ENCODE peak calls at places on chromosomes 1 and 21, in five cellular contexts. X, Z, G, L and M are unnamed samples.

GRCh38 chr1:231216515-231216914 is 24.5 kb upstream of the GNPAT start:
- DNase-seq in X (no peak), Z (no peak), G (no peak), L (no peak), M (no peak)

GRCh38 chr1:112536561-112536960 is 27.8 kb downstream of the WNT2B start:
- DNase-seq in X (no peak), Z (no peak), G (no peak), L (no peak), M (peak; percentile 46)

GRCh38 chr1:6743189-6744101 is 41.8 kb upstream of the CAMTA1 start:
- DNase-seq in X (peak; percentile 67), Z (peak; percentile 47), G (peak; percentile 60), L (peak; percentile 39), M (peak; percentile 54)

GRCh38 chr1:247647864-247648263 is 31.7 kb downstream of the OR13G1 start:
- DNase-seq in X (no peak), Z (peak; percentile 43), G (no peak), L (no peak), M (no peak)

GRCh38 chr1:155012052-155012546 is 9.5 kb downstream of the ZBTB7B start:
- DNase-seq in X (peak; percentile 72), Z (no peak), G (peak; percentile 68), L (peak; percentile 80), M (no peak)

GRCh38 chr1:185574139-185574835 is 159.9 kb upstream of the HMCN1 start:
- DNase-seq in X (no peak), Z (no peak), G (no peak), L (no peak), M (no peak)

GRCh38 chr21:28633803-28634572 is 358.7 kb downstream of the LTN1 start:
- DNase-seq in X (peak; percentile 82), Z (no peak), G (peak; percentile 45), L (peak; percentile 17), M (peak; percentile 90)

GRCh38 chr1:108036796-108037545 is 72.0 kb upstream of the VAV3 start:
- DNase-seq in X (no peak), Z (no peak), G (no peak), L (no peak), M (no peak)

GRCh38 chr1:46442317-46443161 is 47.1 kb upstream of the DMBX1 start:
- DNase-seq in X (peak; percentile 70), Z (peak; percentile 35), G (peak; percentile 64), L (peak; percentile 77), M (peak; percentile 77)

GRCh38 chr1:66571789-66572188 is 37.8 kb downstream of the SGIP1 start:
- DNase-seq in X (no peak), Z (no peak), G (no peak), L (no peak), M (no peak)

GRCh38 chr1:6497215-6497866 is 5.9 kb upstream of the PLEKHG5 start:
- DNase-seq in X (peak; percentile 68), Z (no peak), G (no peak), L (no peak), M (no peak)

GRCh38 chr1:177611402-177611801 is 358.5 kb downstream of the SEC16B start:
- DNase-seq in X (no peak), Z (no peak), G (no peak), L (no peak), M (no peak)

GRCh38 chr1:184621262-184621661 is 133.4 kb downstream of the EDEM3 start:
- DNase-seq in X (no peak), Z (no peak), G (peak; percentile 51), L (no peak), M (no peak)

GRCh38 chr1:51636191-51636590 is 19.3 kb downstream of the OSBPL9 start:
- DNase-seq in X (no peak), Z (no peak), G (no peak), L (no peak), M (no peak)

GRCh38 chr1:156504062-156504813 is 3.7 kb upstream of the MEF2D start:
- DNase-seq in X (no peak), Z (no peak), G (no peak), L (no peak), M (no peak)

GRCh38 chr1:112998592-112999235 is 42.7 kb upstream of the SLC16A1 start:
- DNase-seq in X (peak; percentile 84), Z (no peak), G (peak; percentile 73), L (peak; percentile 51), M (peak; percentile 80)

GRCh38 chr1:176136891-176137290 is 70.2 kb downstream of the COP1 start:
- DNase-seq in X (no peak), Z (no peak), G (no peak), L (no peak), M (no peak)

GRCh38 chr1:59434336-59434735 is 137.4 kb downstream of the FGGY start:
- DNase-seq in X (no peak), Z (no peak), G (no peak), L (no peak), M (no peak)

GRCh38 chr1:154982897-154983648 is at the start of gene FLAD1:
- DNase-seq in X (peak; percentile 96), Z (peak; percentile 99), G (peak; percentile 99), L (peak; percentile 92), M (peak; percentile 100)

GRCh38 chr1:111140680-111140967 is 601 bp downstream of the CEPT1 start:
- DNase-seq in X (no peak), Z (no peak), G (no peak), L (no peak), M (peak; percentile 30)

GRCh38 chr1:172914517-172915144 is 136.1 kb downstream of the TNFSF18 start:
- DNase-seq in X (no peak), Z (no peak), G (no peak), L (no peak), M (no peak)

GRCh38 chr1:41383094-41383852 is 22.0 kb downstream of the FOXO6 start:
- DNase-seq in X (no peak), Z (no peak), G (peak; percentile 52), L (no peak), M (peak; percentile 46)

GRCh38 chr1:24236170-24237045 is 49.3 kb upstream of the IFNLR1 start:
- DNase-seq in X (no peak), Z (no peak), G (no peak), L (no peak), M (no peak)

GRCh38 chr1:70034403-70034802 is 171.0 kb downstream of the LRRC40 start:
- DNase-seq in X (no peak), Z (no peak), G (no peak), L (no peak), M (peak; percentile 70)

GRCh38 chr1:35691080-35691479 is 27.6 kb downstream of the C1orf216 start:
- DNase-seq in X (no peak), Z (no peak), G (no peak), L (no peak), M (no peak)

GRCh38 chr1:59367269-59368006 is 70.5 kb downstream of the FGGY start:
- DNase-seq in X (peak; percentile 66), Z (peak; percentile 54), G (peak; percentile 81), L (peak; percentile 65), M (peak; percentile 73)

GRCh38 chr1:2801535-2802291 is at the start of gene TTC34:
- DNase-seq in X (no peak), Z (no peak), G (no peak), L (peak; percentile 13), M (no peak)

GRCh38 chr1:12568009-12568767 is 49.8 kb downstream of the DHRS3 start:
- DNase-seq in X (no peak), Z (no peak), G (no peak), L (no peak), M (no peak)

GRCh38 chr21:43193651-43194302 is 25.0 kb downstream of the CRYAA start:
- DNase-seq in X (peak; percentile 72), Z (peak; percentile 64), G (no peak), L (peak; percentile 54), M (peak; percentile 89)

GRCh38 chr1:65002508-65003315 is 36.4 kb upstream of the JAK1 start:
- DNase-seq in X (peak; percentile 88), Z (peak; percentile 91), G (peak; percentile 95), L (peak; percentile 91), M (peak; percentile 77)

GRCh38 chr1:153880962-153881361 is 41.8 kb downstream of the GATAD2B start:
- DNase-seq in X (peak; percentile 92), Z (peak; percentile 52), G (peak; percentile 82), L (peak; percentile 81), M (peak; percentile 97)

GRCh38 chr1:169914534-169914933 is 20.8 kb upstream of the SCYL3 start:
- DNase-seq in X (no peak), Z (no peak), G (no peak), L (no peak), M (peak; percentile 22)

GRCh38 chr1:98672184-98672583 is 10.7 kb downstream of the SNX7 start:
- DNase-seq in X (no peak), Z (no peak), G (no peak), L (no peak), M (no peak)

GRCh38 chr1:167763525-167764220 is 41.9 kb downstream of the MPZL1 start:
- DNase-seq in X (no peak), Z (peak; percentile 93), G (no peak), L (no peak), M (no peak)

GRCh38 chr1:233681285-233681684 is 67.4 kb downstream of the KCNK1 start:
- DNase-seq in X (no peak), Z (no peak), G (no peak), L (no peak), M (no peak)

DNA sequence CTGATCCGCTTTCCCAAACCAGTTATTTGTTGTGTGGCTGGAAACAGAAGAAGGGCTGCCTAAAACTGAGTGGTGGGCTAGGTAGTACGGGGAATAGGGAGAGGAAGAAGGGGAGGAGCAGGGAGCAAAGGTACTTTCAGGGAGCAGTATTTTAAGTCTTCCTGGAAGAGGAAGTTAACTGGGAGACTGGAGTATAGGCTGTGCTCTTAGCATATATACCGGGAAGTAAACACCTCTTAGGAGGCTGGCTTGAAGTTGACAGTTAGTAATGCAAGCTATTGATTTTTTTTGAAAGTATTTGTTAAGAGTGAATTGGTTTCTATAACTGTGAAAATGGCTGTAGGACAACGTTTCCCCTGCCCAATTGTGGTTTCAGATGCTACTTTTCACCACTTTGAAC is 38.5 kb downstream of the UCK2 start:
- DNase-seq in X (no peak), Z (no peak), G (no peak), L (no peak), M (no peak)
- H3K27ac ChIP-seq in X (no peak overlapping the region), Z (peak overlapping the region; percentile 7), G (no peak overlapping the region), L (no peak overlapping the region), M (no peak overlapping the region)

GRCh38 chr1:85898861-85899260 is 190.6 kb upstream of the ZNHIT6 start:
- DNase-seq in X (no peak), Z (no peak), G (no peak), L (no peak), M (peak; percentile 11)

GRCh38 chr1:85888961-85889360 is 180.7 kb upstream of the ZNHIT6 start:
- DNase-seq in X (no peak), Z (no peak), G (no peak), L (no peak), M (no peak)

GRCh38 chr1:85894651-85895050 is 186.4 kb upstream of the ZNHIT6 start:
- DNase-seq in X (no peak), Z (no peak), G (peak; percentile 49), L (peak; percentile 11), M (peak; percentile 60)
- TF ChIP-seq CTCF in X (peak; percentile 53), Z (no peak), G (peak; percentile 23), L (peak; percentile 23), M (peak; percentile 70)

DNA sequence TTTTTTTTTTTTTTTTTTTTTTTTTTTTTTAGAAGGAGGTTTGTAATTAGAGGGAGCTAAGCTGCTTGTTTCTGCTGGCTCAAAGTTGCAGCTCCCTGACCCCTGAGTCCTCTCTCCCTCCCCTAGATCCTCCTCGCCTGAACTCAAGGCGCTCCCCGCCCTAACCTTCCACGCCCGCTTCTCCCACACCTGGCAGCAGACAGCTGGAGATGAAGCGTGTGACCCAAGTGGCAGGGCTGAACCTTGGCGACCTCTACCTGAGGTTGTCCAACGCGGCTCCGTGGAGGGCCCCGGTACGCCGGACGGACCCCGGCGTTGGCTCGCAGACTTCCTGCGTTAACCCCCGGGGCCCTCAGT is 795 bp downstream of the NGF start:
- DNase-seq in X (no peak), Z (no peak), G (no peak), L (no peak), M (no peak)
- H3K4me3 ChIP-seq in X (peak overlapping the region; percentile 64), Z (peak overlapping the region; percentile 76), G (peak overlapping the region; percentile 69), L (peak overlapping the region; percentile 60), M (peak overlapping the region; percentile 66)

GRCh38 chr21:26751305-26751704 is 93.9 kb downstream of the ADAMTS1 start:
- DNase-seq in X (no peak), Z (no peak), G (no peak), L (no peak), M (no peak)
- H3K27ac ChIP-seq in X (no peak overlapping the region), Z (no peak overlapping the region), G (no peak overlapping the region), L (no peak overlapping the region), M (no peak overlapping the region)